ENCODE peak calls at places on chromosomes 4 and X, in five cellular contexts. B is cardiac fibroblast, S is breast epithelium, Y is WTC11, P is GM13976. Z is an unnamed sample.

GRCh38 chrX:153714256-153714655 is 9.9 kb downstream of the BCAP31 start:
- DNase-seq in B (no peak), S (no peak), Y (no peak), P (no peak), Z (no peak)

GRCh38 chrX:65932173-65933084 is 107.5 kb downstream of the VSIG4 start:
- DNase-seq in B (no peak), S (no peak), Y (peak), P (no peak), Z (no peak)

GRCh38 chr4:102390438-102390837 is 45.2 kb upstream of the SLC39A8 start:
- DNase-seq in B (peak), S (no peak), Y (no peak), P (peak), Z (peak)

GRCh38 chrX:9542765-9543119 is 77.9 kb downstream of the TBL1X start:
- DNase-seq in B (no peak), S (no peak), Y (no peak), P (no peak), Z (no peak)

GRCh38 chr4:61173799-61174198 is 26.3 kb upstream of the ADGRL3 start:
- DNase-seq in B (peak), S (no peak), Y (no peak), P (no peak), Z (no peak)

GRCh38 chr4:74059161-74059829 is 20.8 kb upstream of the CXCL3 start:
- DNase-seq in B (no peak), S (no peak), Y (no peak), P (no peak), Z (no peak)

GRCh38 chrX:108020631-108021030 is 24.2 kb upstream of the VSIG1 start:
- DNase-seq in B (peak), S (no peak), Y (no peak), P (peak), Z (peak)

GRCh38 chrX:154136627-154137161 is 7.3 kb upstream of the OPN1LW start:
- DNase-seq in B (peak), S (peak), Y (peak), P (peak), Z (peak)

GRCh38 chr4:70818173-70818856 is 21.4 kb downstream of the GRSF1 start:
- DNase-seq in B (no peak), S (no peak), Y (no peak), P (peak), Z (peak)

GRCh38 chr4:128775916-128776315 is 33.6 kb upstream of the JADE1 start:
- DNase-seq in B (no peak), S (no peak), Y (no peak), P (no peak), Z (no peak)

GRCh38 chr4:168440442-168441264 is 39.6 kb downstream of the DDX60L start:
- DNase-seq in B (peak), S (no peak), Y (no peak), P (no peak), Z (peak)

GRCh38 chr4:3486556-3487270 is 23.6 kb downstream of the DOK7 start:
- DNase-seq in B (no peak), S (no peak), Y (no peak), P (no peak), Z (no peak)

GRCh38 chr4:35697203-35697736 is 547.0 kb downstream of the ARAP2 start:
- DNase-seq in B (no peak), S (no peak), Y (no peak), P (no peak), Z (no peak)

GRCh38 chr4:58507079-58507478 is 1396.9 kb upstream of the IGFBP7 start:
- DNase-seq in B (no peak), S (no peak), Y (no peak), P (no peak), Z (no peak)

GRCh38 chrX:10579018-10579752 is 41.2 kb downstream of the MID1 start:
- DNase-seq in B (peak), S (no peak), Y (no peak), P (no peak), Z (no peak)

GRCh38 chr4:38574559-38575333 is 89.3 kb upstream of the KLF3 start:
- DNase-seq in B (no peak), S (no peak), Y (no peak), P (no peak), Z (no peak)

GRCh38 chr4:55409468-55410171 is 13.9 kb downstream of the TMEM165 start:
- DNase-seq in B (peak), S (no peak), Y (peak), P (peak), Z (peak)

GRCh38 chr4:52019941-52020657 is at the start of gene LRRC66:
- DNase-seq in B (peak), S (no peak), Y (no peak), P (no peak), Z (no peak)

GRCh38 chrX:40097101-40097491 is 662 bp downstream of the BCOR start:
- DNase-seq in B (no peak), S (no peak), Y (no peak), P (no peak), Z (no peak)

GRCh38 chr4:99300934-99301333 is 10.1 kb upstream of the ADH1A start:
- DNase-seq in B (peak), S (peak), Y (no peak), P (no peak), Z (no peak)

GRCh38 chr4:68193194-68193593 is 52.3 kb downstream of the TMPRSS11B start:
- DNase-seq in B (no peak), S (no peak), Y (no peak), P (no peak), Z (no peak)

GRCh38 chrX:15758140-15758539 is 20.1 kb downstream of the CA5B start:
- DNase-seq in B (no peak), S (no peak), Y (no peak), P (no peak), Z (no peak)

GRCh38 chr4:153488719-153489384 is 22.7 kb downstream of the TMEM131L start:
- DNase-seq in B (peak), S (no peak), Y (peak), P (no peak), Z (peak)

GRCh38 chr4:169594560-169595195 is 17.7 kb downstream of the NEK1 start:
- DNase-seq in B (no peak), S (no peak), Y (no peak), P (no peak), Z (no peak)

GRCh38 chr4:19850909-19851308 is 400.8 kb upstream of the SLIT2 start:
- DNase-seq in B (peak), S (no peak), Y (no peak), P (no peak), Z (no peak)
- TF ChIP-seq CTCF in B (peak), S (no peak), Y (no peak), P (no peak), Z (no peak)

GRCh38 chrX:12702509-12703091 is 88.6 kb upstream of the PRPS2 start:
- DNase-seq in B (no peak), S (no peak), Y (peak), P (no peak), Z (no peak)
- TF ChIP-seq CTCF in B (peak), S (no peak), Y (no peak), P (no peak), Z (no peak)

GRCh38 chr4:183099537-183100297 is 660 bp downstream of the WWC2 start:
- DNase-seq in B (no peak), S (no peak), Y (peak), P (peak), Z (peak)
- TF ChIP-seq CTCF in B (peak), S (no peak), Y (no peak), P (no peak), Z (no peak)

DNA sequence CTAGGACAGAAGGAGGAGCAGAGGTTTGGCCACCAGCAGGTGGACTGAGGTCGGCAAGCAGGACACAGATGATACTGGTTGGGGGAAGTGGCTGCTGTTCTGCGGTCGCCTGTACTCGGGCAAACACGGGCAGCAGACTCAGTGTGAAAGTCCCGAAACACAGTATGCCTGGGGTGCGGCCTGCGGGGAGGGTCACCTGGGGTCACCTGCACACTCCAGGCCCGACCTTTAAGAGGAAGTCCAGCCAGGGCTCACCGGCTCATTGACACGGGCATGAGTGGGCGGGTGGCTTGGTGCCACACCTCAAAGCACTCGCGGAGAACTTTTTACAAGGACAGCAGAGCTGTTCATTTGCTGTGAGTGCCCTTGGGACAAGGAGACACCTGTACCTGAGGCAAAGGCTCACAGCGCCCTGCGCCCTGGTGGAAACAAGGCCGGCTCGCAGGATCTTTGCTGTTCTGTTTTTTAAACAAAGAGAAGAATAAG is 71.5 kb upstream of the MXD4 start:
- DNase-seq in B (no peak), S (no peak), Y (no peak), P (no peak), Z (peak)
- TF ChIP-seq CTCF in B (no peak), S (no peak), Y (no peak), P (no peak), Z (no peak)